ENCODE peak calls at places on chromosome 5, in four cellular contexts. One of them, this sample, is unnamed.

GRCh38 chr5:78587775-78588291 is 60.7 kb downstream of the LHFPL2 start:
- DNase-seq in fibroblast of the aortic adventitia: peak
- DNase-seq in left ventricle myocardium inferior: no peak
- DNase-seq in cardiac fibroblast: peak
- DNase-seq in this sample: peak

GRCh38 chr5:132459983-132460834 is 30.4 kb downstream of the IRF1 start:
- DNase-seq in cardiac fibroblast: no peak
- DNase-seq in fibroblast of the aortic adventitia: no peak
- DNase-seq in left ventricle myocardium inferior: peak
- DNase-seq in this sample: no peak

GRCh38 chr5:172274951-172275753 is 8.4 kb downstream of the UBTD2 start:
- DNase-seq in cardiac fibroblast: peak
- DNase-seq in left ventricle myocardium inferior: no peak
- DNase-seq in fibroblast of the aortic adventitia: no peak
- DNase-seq in this sample: peak

GRCh38 chr5:159817262-159818029 is 98.8 kb upstream of the ADRA1B start:
- DNase-seq in left ventricle myocardium inferior: no peak
- DNase-seq in fibroblast of the aortic adventitia: no peak
- DNase-seq in cardiac fibroblast: no peak
- DNase-seq in this sample: peak

GRCh38 chr5:52709171-52709925 is 78.4 kb upstream of the ITGA1 start:
- DNase-seq in left ventricle myocardium inferior: no peak
- DNase-seq in cardiac fibroblast: no peak
- DNase-seq in fibroblast of the aortic adventitia: no peak
- DNase-seq in this sample: no peak

GRCh38 chr5:113214026-113214425 is 220.8 kb downstream of the TSSK1B start:
- DNase-seq in fibroblast of the aortic adventitia: no peak
- DNase-seq in cardiac fibroblast: no peak
- DNase-seq in left ventricle myocardium inferior: no peak
- DNase-seq in this sample: no peak

GRCh38 chr5:106522296-106522695 is 1148.4 kb downstream of the EFNA5 start:
- DNase-seq in cardiac fibroblast: peak
- DNase-seq in fibroblast of the aortic adventitia: no peak
- DNase-seq in left ventricle myocardium inferior: no peak
- DNase-seq in this sample: peak

GRCh38 chr5:71629950-71630349 is 42.8 kb downstream of the MCCC2 start:
- DNase-seq in left ventricle myocardium inferior: no peak
- DNase-seq in cardiac fibroblast: no peak
- DNase-seq in fibroblast of the aortic adventitia: no peak
- DNase-seq in this sample: no peak

GRCh38 chr5:124394700-124395099 is 351.7 kb downstream of the ZNF608 start:
- DNase-seq in fibroblast of the aortic adventitia: no peak
- DNase-seq in cardiac fibroblast: no peak
- DNase-seq in left ventricle myocardium inferior: no peak
- DNase-seq in this sample: no peak

GRCh38 chr5:166724284-166724683 is 1567.2 kb upstream of the WWC1 start:
- DNase-seq in fibroblast of the aortic adventitia: no peak
- DNase-seq in cardiac fibroblast: no peak
- DNase-seq in left ventricle myocardium inferior: no peak
- DNase-seq in this sample: peak

GRCh38 chr5:149153751-149154610 is 12.7 kb downstream of the ABLIM3 start:
- DNase-seq in left ventricle myocardium inferior: peak
- DNase-seq in cardiac fibroblast: peak
- DNase-seq in fibroblast of the aortic adventitia: peak
- DNase-seq in this sample: peak

GRCh38 chr5:74934949-74935751 is 69.0 kb upstream of the FAM169A start:
- DNase-seq in left ventricle myocardium inferior: no peak
- DNase-seq in cardiac fibroblast: peak
- DNase-seq in fibroblast of the aortic adventitia: peak
- DNase-seq in this sample: peak

GRCh38 chr5:110054240-110054639 is 364.5 kb downstream of the MAN2A1 start:
- DNase-seq in left ventricle myocardium inferior: no peak
- DNase-seq in fibroblast of the aortic adventitia: peak
- DNase-seq in cardiac fibroblast: peak
- DNase-seq in this sample: peak

GRCh38 chr5:150672884-150673275 is 11.8 kb downstream of the MYOZ3 start:
- DNase-seq in fibroblast of the aortic adventitia: no peak
- DNase-seq in left ventricle myocardium inferior: no peak
- DNase-seq in cardiac fibroblast: no peak
- DNase-seq in this sample: no peak

GRCh38 chr5:44334622-44335021 is 54.6 kb downstream of the FGF10 start:
- DNase-seq in cardiac fibroblast: no peak
- DNase-seq in fibroblast of the aortic adventitia: no peak
- DNase-seq in left ventricle myocardium inferior: no peak
- DNase-seq in this sample: no peak

GRCh38 chr5:94154672-94155071 is 413.3 kb upstream of the POU5F2 start:
- DNase-seq in cardiac fibroblast: no peak
- DNase-seq in left ventricle myocardium inferior: no peak
- DNase-seq in fibroblast of the aortic adventitia: no peak
- DNase-seq in this sample: no peak

GRCh38 chr5:10577371-10578291 is 13.8 kb downstream of the ANKRD33B start:
- DNase-seq in left ventricle myocardium inferior: peak
- DNase-seq in fibroblast of the aortic adventitia: peak
- DNase-seq in cardiac fibroblast: peak
- DNase-seq in this sample: no peak

GRCh38 chr5:911601-912000 is 18.9 kb downstream of the TRIP13 start:
- DNase-seq in cardiac fibroblast: peak
- DNase-seq in fibroblast of the aortic adventitia: peak
- DNase-seq in left ventricle myocardium inferior: no peak
- DNase-seq in this sample: peak

GRCh38 chr5:119028575-119028974 is 40.2 kb upstream of the DTWD2 start:
- DNase-seq in fibroblast of the aortic adventitia: no peak
- DNase-seq in cardiac fibroblast: peak
- DNase-seq in left ventricle myocardium inferior: no peak
- DNase-seq in this sample: no peak

GRCh38 chr5:73901045-73901444 is 275.0 kb downstream of the ARHGEF28 start:
- DNase-seq in cardiac fibroblast: peak
- DNase-seq in left ventricle myocardium inferior: peak
- DNase-seq in fibroblast of the aortic adventitia: no peak
- DNase-seq in this sample: peak

GRCh38 chr5:168607946-168608345 is 28.8 kb upstream of the PANK3 start:
- DNase-seq in cardiac fibroblast: no peak
- DNase-seq in fibroblast of the aortic adventitia: no peak
- DNase-seq in left ventricle myocardium inferior: no peak
- DNase-seq in this sample: no peak
- TF ChIP-seq CTCF in cardiac fibroblast: no peak
- TF ChIP-seq CTCF in fibroblast of the aortic adventitia: no peak
- TF ChIP-seq CTCF in left ventricle myocardium inferior: no peak
- TF ChIP-seq CTCF in this sample: no peak

GRCh38 chr5:163569284-163569683 is 63.9 kb downstream of the MAT2B start:
- DNase-seq in left ventricle myocardium inferior: no peak
- DNase-seq in fibroblast of the aortic adventitia: peak
- DNase-seq in cardiac fibroblast: peak
- DNase-seq in this sample: peak
- TF ChIP-seq CTCF in left ventricle myocardium inferior: no peak
- TF ChIP-seq CTCF in fibroblast of the aortic adventitia: no peak
- TF ChIP-seq CTCF in cardiac fibroblast: no peak
- TF ChIP-seq CTCF in this sample: peak

GRCh38 chr5:161847896-161848510 is at the start of gene GABRA1:
- DNase-seq in left ventricle myocardium inferior: no peak
- DNase-seq in fibroblast of the aortic adventitia: no peak
- DNase-seq in cardiac fibroblast: no peak
- DNase-seq in this sample: no peak

GRCh38 chr5:161847447-161847846 is 473 bp upstream of the GABRA1 start:
- DNase-seq in fibroblast of the aortic adventitia: no peak
- DNase-seq in left ventricle myocardium inferior: no peak
- DNase-seq in cardiac fibroblast: no peak
- DNase-seq in this sample: no peak

GRCh38 chr5:161850491-161850890 is 2.6 kb downstream of the GABRA1 start:
- DNase-seq in cardiac fibroblast: no peak
- DNase-seq in left ventricle myocardium inferior: no peak
- DNase-seq in fibroblast of the aortic adventitia: no peak
- DNase-seq in this sample: no peak

GRCh38 chr5:161846731-161847130 is 1.2 kb upstream of the GABRA1 start:
- DNase-seq in cardiac fibroblast: peak
- DNase-seq in fibroblast of the aortic adventitia: no peak
- DNase-seq in left ventricle myocardium inferior: no peak
- DNase-seq in this sample: peak

GRCh38 chr5:161851691-161852299 is 3.9 kb downstream of the GABRA1 start:
- DNase-seq in left ventricle myocardium inferior: no peak
- DNase-seq in cardiac fibroblast: peak
- DNase-seq in fibroblast of the aortic adventitia: peak
- DNase-seq in this sample: peak
- TF ChIP-seq CTCF in left ventricle myocardium inferior: no peak
- TF ChIP-seq CTCF in cardiac fibroblast: peak
- TF ChIP-seq CTCF in fibroblast of the aortic adventitia: no peak
- TF ChIP-seq CTCF in this sample: peak

DNA sequence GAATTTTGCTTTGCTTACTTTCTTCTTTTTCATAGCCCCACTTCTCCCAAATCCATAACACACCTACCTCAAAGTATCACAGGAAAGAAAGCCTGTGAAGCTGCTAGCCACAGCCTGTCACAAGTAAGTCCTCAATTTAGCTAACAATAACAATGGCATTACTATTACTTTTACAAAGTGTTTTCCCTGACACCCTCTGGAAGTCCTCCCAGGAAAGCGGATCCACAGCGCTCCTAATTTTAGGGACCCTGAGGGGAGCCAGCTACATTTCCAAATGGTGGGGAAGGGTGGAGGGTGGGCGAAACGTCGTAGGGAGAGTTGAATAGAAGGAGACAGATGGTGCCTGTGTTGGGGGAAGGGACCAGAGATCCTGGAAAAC is 554 bp upstream of the WWC1 start:
- DNase-seq in fibroblast of the aortic adventitia: no peak
- DNase-seq in left ventricle myocardium inferior: no peak
- DNase-seq in cardiac fibroblast: no peak
- DNase-seq in this sample: no peak
- TF ChIP-seq CTCF in fibroblast of the aortic adventitia: no peak
- TF ChIP-seq CTCF in left ventricle myocardium inferior: no peak
- TF ChIP-seq CTCF in cardiac fibroblast: no peak
- TF ChIP-seq CTCF in this sample: no peak

GRCh38 chr5:134370871-134371833 is at the start of gene UBE2B:
- DNase-seq in fibroblast of the aortic adventitia: peak
- DNase-seq in left ventricle myocardium inferior: peak
- DNase-seq in cardiac fibroblast: peak
- DNase-seq in this sample: peak

GRCh38 chr5:134374234-134374633 is 2.9 kb downstream of the UBE2B start:
- DNase-seq in cardiac fibroblast: no peak
- DNase-seq in fibroblast of the aortic adventitia: no peak
- DNase-seq in left ventricle myocardium inferior: no peak
- DNase-seq in this sample: peak

GRCh38 chr5:134370306-134370870 is 981 bp upstream of the UBE2B start:
- DNase-seq in cardiac fibroblast: peak
- DNase-seq in left ventricle myocardium inferior: no peak
- DNase-seq in fibroblast of the aortic adventitia: no peak
- DNase-seq in this sample: no peak

DNA sequence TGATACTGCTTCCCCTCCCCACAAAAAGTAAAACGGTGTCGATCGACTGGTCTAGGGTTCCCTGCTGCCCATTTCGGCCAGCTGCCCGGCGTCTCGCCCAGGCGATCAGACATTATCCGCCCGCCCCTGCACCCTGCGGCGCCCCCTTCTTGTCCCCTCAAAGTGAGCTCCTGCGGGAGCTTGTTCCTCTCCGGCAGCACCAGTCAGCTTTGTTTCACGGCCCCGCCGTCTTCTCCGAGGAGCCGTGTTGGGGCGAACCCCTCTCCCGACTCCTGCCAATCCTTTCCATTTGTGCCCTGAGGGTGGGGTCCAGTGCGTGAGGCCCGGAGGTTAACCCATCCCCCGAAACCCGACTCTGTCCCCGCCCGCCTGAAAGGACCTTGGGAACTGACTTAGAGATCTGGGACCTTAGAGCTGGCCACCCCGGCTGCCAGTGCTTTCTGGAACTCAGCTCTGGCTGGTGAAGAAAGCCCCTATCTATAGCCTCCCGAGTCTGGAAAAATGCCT is 518 bp downstream of the UBE2B start:
- DNase-seq in fibroblast of the aortic adventitia: peak
- DNase-seq in left ventricle myocardium inferior: peak
- DNase-seq in cardiac fibroblast: peak
- DNase-seq in this sample: peak
- TF ChIP-seq CTCF in fibroblast of the aortic adventitia: no peak
- TF ChIP-seq CTCF in left ventricle myocardium inferior: no peak
- TF ChIP-seq CTCF in cardiac fibroblast: peak
- TF ChIP-seq CTCF in this sample: no peak

DNA sequence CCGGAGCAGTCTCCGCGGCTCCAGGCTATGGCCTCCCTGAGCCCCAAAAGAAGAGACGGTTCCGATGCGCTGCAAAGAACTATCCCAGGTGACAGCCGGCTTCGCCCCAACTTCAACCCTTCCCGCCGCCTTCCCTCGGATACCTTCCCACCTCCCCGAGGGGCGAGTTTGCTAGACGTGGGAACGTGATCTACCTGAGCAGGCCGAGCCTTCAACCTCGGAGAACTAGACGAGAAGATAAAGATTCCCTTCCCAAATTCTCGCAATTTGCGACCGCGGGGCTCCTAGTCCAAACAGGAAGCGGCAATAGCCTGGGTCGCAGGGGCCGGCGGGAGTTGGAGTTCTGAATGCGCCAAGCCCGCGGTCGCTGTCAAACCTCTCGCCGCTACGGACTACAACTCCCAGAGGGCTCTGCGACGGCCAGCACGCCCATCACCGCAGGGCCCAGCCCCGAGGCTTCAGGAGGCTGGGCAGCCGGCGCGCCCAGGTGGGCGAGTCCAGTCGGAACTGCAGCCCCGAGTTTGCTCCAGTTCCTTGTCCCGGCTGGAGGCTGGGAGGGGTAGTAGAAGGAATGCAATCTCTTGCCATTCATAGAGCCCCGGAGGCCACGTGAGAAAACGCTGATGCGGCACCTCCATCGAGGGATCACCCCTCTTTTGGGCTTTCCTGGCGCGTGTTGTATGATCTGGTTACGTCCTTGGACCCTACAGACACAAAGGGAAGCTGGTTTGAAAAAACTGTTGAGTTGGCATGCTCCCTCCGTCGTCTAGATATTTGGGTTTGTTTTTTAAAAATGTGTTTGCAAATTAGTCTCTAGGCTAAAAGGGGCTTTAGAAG is at the start of gene SLC38A9:
- DNase-seq in fibroblast of the aortic adventitia: peak
- DNase-seq in left ventricle myocardium inferior: peak
- DNase-seq in cardiac fibroblast: peak
- DNase-seq in this sample: peak
- TF ChIP-seq CTCF in fibroblast of the aortic adventitia: no peak
- TF ChIP-seq CTCF in left ventricle myocardium inferior: no peak
- TF ChIP-seq CTCF in cardiac fibroblast: no peak
- TF ChIP-seq CTCF in this sample: no peak

GRCh38 chr5:88732862-88733261 is 150.1 kb downstream of the MEF2C start:
- DNase-seq in cardiac fibroblast: no peak
- DNase-seq in left ventricle myocardium inferior: no peak
- DNase-seq in fibroblast of the aortic adventitia: no peak
- DNase-seq in this sample: no peak

GRCh38 chr5:88732181-88732633 is 150.8 kb downstream of the MEF2C start:
- DNase-seq in cardiac fibroblast: peak
- DNase-seq in left ventricle myocardium inferior: peak
- DNase-seq in fibroblast of the aortic adventitia: peak
- DNase-seq in this sample: no peak

GRCh38 chr5:88729476-88730182 is 153.4 kb downstream of the MEF2C start:
- DNase-seq in left ventricle myocardium inferior: peak
- DNase-seq in fibroblast of the aortic adventitia: peak
- DNase-seq in cardiac fibroblast: peak
- DNase-seq in this sample: peak

GRCh38 chr5:88724201-88724600 is 158.8 kb downstream of the MEF2C start:
- DNase-seq in fibroblast of the aortic adventitia: peak
- DNase-seq in left ventricle myocardium inferior: no peak
- DNase-seq in cardiac fibroblast: peak
- DNase-seq in this sample: peak

GRCh38 chr5:88727705-88728313 is 155.2 kb downstream of the MEF2C start:
- DNase-seq in cardiac fibroblast: peak
- DNase-seq in fibroblast of the aortic adventitia: peak
- DNase-seq in left ventricle myocardium inferior: no peak
- DNase-seq in this sample: peak
- TF ChIP-seq CTCF in cardiac fibroblast: peak
- TF ChIP-seq CTCF in fibroblast of the aortic adventitia: peak
- TF ChIP-seq CTCF in left ventricle myocardium inferior: peak
- TF ChIP-seq CTCF in this sample: peak